ENCODE peak calls at places on chromosome 14, in eight cellular contexts. Q is neural progenitor cell, S is progenitor cell of endocrine pancreas, C is pancreas, Z is A549, F is nephron progenitor cell, R is cardiac fibroblast, E is AG04449. H is an unnamed sample.

GRCh38 chr14:35506927-35507326 is 27.0 kb upstream of the INSM2 start:
- DNase-seq in E (peak; percentile 10), Z (no peak), Q (no peak), S (no peak), F (no peak), C (no peak), R (peak; percentile 3), H (no peak)

GRCh38 chr14:22039938-22040780 is 366.5 kb upstream of the OR4E1 start:
- DNase-seq in R (peak; percentile 2), F (no peak), E (no peak), C (no peak), S (no peak), Z (peak; percentile 6), Q (no peak), H (no peak)

GRCh38 chr14:63787995-63788946 is 60.4 kb upstream of the SGPP1 start:
- DNase-seq in E (no peak), F (no peak), S (no peak), Z (no peak), R (no peak), Q (peak; percentile 14), C (no peak), H (no peak)

GRCh38 chr14:29925736-29926135 is 1.9 kb downstream of the PRKD1 start:
- DNase-seq in S (no peak), Z (no peak), R (peak; percentile 34), F (no peak), Q (peak; percentile 23), C (no peak), E (no peak), H (no peak)

GRCh38 chr14:32473476-32473875 is 144.4 kb downstream of the AKAP6 start:
- DNase-seq in F (no peak), E (no peak), Z (no peak), R (peak; percentile 69), C (no peak), S (no peak), Q (no peak), H (no peak)

GRCh38 chr14:68255697-68256178 is 436.2 kb downstream of the RAD51B start:
- DNase-seq in F (no peak), E (peak; percentile 58), S (no peak), R (no peak), C (no peak), Z (no peak), Q (no peak), H (no peak)

GRCh38 chr14:73211251-73211650 is 26.1 kb upstream of the PAPLN start:
- DNase-seq in E (no peak), Z (no peak), C (no peak), F (no peak), Q (no peak), R (no peak), S (no peak), H (no peak)

GRCh38 chr14:68683326-68683725 is 109.5 kb downstream of the ZFP36L1 start:
- DNase-seq in S (no peak), Z (no peak), C (no peak), Q (no peak), F (no peak), E (no peak), R (no peak), H (no peak)

GRCh38 chr14:87888136-87888999 is 104.6 kb downstream of the GALC start:
- DNase-seq in Q (peak; percentile 48), R (no peak), S (no peak), Z (peak; percentile 14), F (peak; percentile 32), C (no peak), E (no peak), H (no peak)

GRCh38 chr14:99133563-99134332 is 138.2 kb downstream of the BCL11B start:
- DNase-seq in E (no peak), F (no peak), S (no peak), Q (no peak), C (no peak), R (no peak), Z (no peak), H (no peak)
- TF ChIP-seq CTCF in E (no peak), F (no peak), S (no peak), Q (no peak), C (no peak), R (no peak), Z (no peak), H (no peak)

GRCh38 chr14:93476305-93476704 is 45.6 kb downstream of the UNC79 start:
- DNase-seq in S (no peak), Z (no peak), R (no peak), F (no peak), E (no peak), Q (no peak), C (no peak), H (no peak)
- TF ChIP-seq CTCF in S (no peak), Z (no peak), R (no peak), F (no peak), E (no peak), Q (no peak), C (no peak), H (no peak)

GRCh38 chr14:78698991-78699390 is 528.8 kb downstream of the NRXN3 start:
- DNase-seq in Q (no peak), R (no peak), F (no peak), E (no peak), Z (no peak), C (no peak), S (no peak), H (no peak)

GRCh38 chr14:78701246-78701645 is 531.1 kb downstream of the NRXN3 start:
- DNase-seq in F (no peak), Z (no peak), Q (no peak), S (no peak), C (no peak), R (peak; percentile 2), E (peak; percentile 5), H (no peak)

GRCh38 chr14:78700236-78700635 is 530.1 kb downstream of the NRXN3 start:
- DNase-seq in C (no peak), Q (no peak), R (no peak), Z (no peak), E (no peak), F (no peak), S (no peak), H (no peak)

GRCh38 chr14:78697341-78697740 is 527.2 kb downstream of the NRXN3 start:
- DNase-seq in R (peak; percentile 26), F (no peak), S (no peak), Q (peak; percentile 31), Z (peak; percentile 7), C (no peak), E (peak; percentile 14), H (no peak)
- TF ChIP-seq CTCF in R (peak; percentile 44), F (peak; percentile 64), S (peak; percentile 71), Q (peak; percentile 74), Z (peak; percentile 47), C (peak; percentile 28), E (peak; percentile 58), H (peak; percentile 77)

GRCh38 chr14:61372379-61372778 is 51.0 kb downstream of the PRKCH start:
- DNase-seq in Q (no peak), R (no peak), E (no peak), F (no peak), Z (no peak), C (no peak), S (no peak), H (no peak)
- TF ChIP-seq CTCF in Q (no peak), R (no peak), E (no peak), F (no peak), Z (no peak), C (no peak), S (no peak), H (no peak)

GRCh38 chr14:100653409-100653808 is 66.2 kb upstream of the BEGAIN start:
- DNase-seq in Q (peak; percentile 40), S (no peak), F (peak; percentile 48), R (no peak), Z (no peak), C (no peak), E (no peak), H (no peak)
- TF ChIP-seq CTCF in Q (peak; percentile 65), S (peak; percentile 54), F (peak; percentile 61), R (peak; percentile 65), Z (peak; percentile 57), C (peak; percentile 16), E (peak; percentile 45), H (peak; percentile 63)

GRCh38 chr14:37114039-37114438 is 58.4 kb downstream of the SLC25A21 start:
- DNase-seq in E (no peak), R (no peak), S (no peak), Q (no peak), F (no peak), C (no peak), Z (no peak), H (no peak)

GRCh38 chr14:37114559-37114958 is 57.8 kb downstream of the SLC25A21 start:
- DNase-seq in E (no peak), C (no peak), Z (no peak), Q (no peak), F (no peak), R (no peak), S (no peak), H (no peak)

GRCh38 chr14:37118673-37119366 is 53.6 kb downstream of the SLC25A21 start:
- DNase-seq in R (no peak), E (no peak), S (no peak), Z (no peak), Q (no peak), F (no peak), C (no peak), H (no peak)

GRCh38 chr14:37122288-37122687 is 50.1 kb downstream of the SLC25A21 start:
- DNase-seq in F (no peak), E (peak; percentile 33), C (no peak), Z (peak; percentile 7), R (peak; percentile 2), Q (no peak), S (no peak), H (no peak)

DNA sequence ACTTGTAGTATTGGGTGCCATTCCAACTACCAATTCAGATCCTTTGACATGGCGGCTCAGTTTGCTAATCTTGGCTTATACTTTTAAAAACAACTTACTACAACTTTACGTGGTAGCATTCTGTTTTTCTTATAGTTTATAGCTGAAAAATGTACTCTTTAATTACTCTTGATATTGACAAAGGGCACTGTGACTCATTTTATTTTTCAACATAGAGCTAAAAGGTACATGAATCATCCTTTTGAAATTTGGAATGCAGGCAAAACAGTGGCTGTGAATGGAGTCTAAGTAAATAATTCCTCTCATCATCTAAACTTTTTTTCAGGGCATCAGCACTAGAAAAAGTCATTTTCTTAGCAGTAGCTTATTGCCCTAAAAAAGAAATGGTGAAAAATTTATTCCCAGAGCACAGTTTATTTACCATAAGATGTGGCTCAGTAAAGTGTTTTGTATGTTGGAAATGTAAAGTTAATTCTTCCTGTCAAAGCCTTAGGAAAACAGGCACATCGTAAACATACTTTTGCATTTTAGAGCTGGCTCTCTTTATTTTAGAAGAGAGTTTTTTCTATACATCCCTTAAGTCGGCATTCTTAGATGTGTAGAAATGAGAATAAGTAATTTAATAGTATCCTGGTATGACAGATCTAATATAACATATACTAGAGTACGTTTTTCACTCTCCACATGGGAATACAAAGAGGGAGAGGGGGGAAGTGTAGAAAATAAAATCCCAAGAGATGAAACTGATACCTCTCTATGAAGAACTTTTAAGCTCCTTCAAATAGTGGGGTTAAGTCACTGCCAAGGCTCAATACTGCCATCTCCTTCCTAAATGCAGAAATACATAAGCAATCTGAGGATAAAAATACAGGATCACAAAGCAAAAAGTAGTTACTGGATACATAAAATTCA is 55.2 kb downstream of the SLC25A21 start:
- DNase-seq in S (no peak), E (no peak), Z (peak; percentile 40), C (no peak), Q (no peak), R (peak; percentile 10), F (no peak), H (no peak)
- TF ChIP-seq CTCF in S (peak; percentile 7), E (peak; percentile 55), Z (peak; percentile 65), C (no peak), Q (no peak), R (peak; percentile 71), F (peak; percentile 43), H (no peak)

H was measured in neural crest cell.